ENCODE peak calls at places on chromosomes 2 and 18, in four cellular contexts. P, F, D and H are unnamed samples.
A peak's percentile ranks its signal among the peaks of the same experiment; 100 is the strongest.

GRCh38 chr18:9898792-9899549 is 13.2 kb downstream of the TXNDC2 start:
- DNase-seq in P (peak; percentile 89), F (no peak), D (no peak), H (no peak)

GRCh38 chr2:151085101-151085640 is 176.5 kb downstream of the RBM43 start:
- DNase-seq in P (no peak), F (no peak), D (no peak), H (no peak)

GRCh38 chr2:219252084-219252483 is 959 bp upstream of the TUBA4B start:
- DNase-seq in P (no peak), F (no peak), D (no peak), H (no peak)

GRCh38 chr2:146412625-146413024 is 1432.2 kb upstream of the ACVR2A start:
- DNase-seq in P (peak; percentile 55), F (no peak), D (no peak), H (no peak)

GRCh38 chr2:88123975-88124917 is 3.6 kb downstream of the FABP1 start:
- DNase-seq in P (no peak), F (no peak), D (no peak), H (no peak)

GRCh38 chr2:37681587-37681986 is 10.1 kb upstream of the CDC42EP3 start:
- DNase-seq in P (no peak), F (no peak), D (no peak), H (no peak)

GRCh38 chr2:45242161-45242741 is 233.0 kb upstream of the SIX2 start:
- DNase-seq in P (no peak), F (peak; percentile 22), D (no peak), H (no peak)

GRCh38 chr2:98346259-98347236 is at the start of gene CNGA3:
- DNase-seq in P (peak; percentile 70), F (peak; percentile 18), D (no peak), H (peak; percentile 22)

GRCh38 chr18:28342231-28342630 is 165.3 kb upstream of the CDH2 start:
- DNase-seq in P (no peak), F (no peak), D (no peak), H (no peak)

GRCh38 chr2:72940786-72941185 is 23.5 kb downstream of the EMX1 start:
- DNase-seq in P (peak; percentile 78), F (no peak), D (no peak), H (no peak)

GRCh38 chr2:177363332-177363731 is 29.2 kb upstream of the AGPS start:
- DNase-seq in P (no peak), F (no peak), D (no peak), H (no peak)

DNA sequence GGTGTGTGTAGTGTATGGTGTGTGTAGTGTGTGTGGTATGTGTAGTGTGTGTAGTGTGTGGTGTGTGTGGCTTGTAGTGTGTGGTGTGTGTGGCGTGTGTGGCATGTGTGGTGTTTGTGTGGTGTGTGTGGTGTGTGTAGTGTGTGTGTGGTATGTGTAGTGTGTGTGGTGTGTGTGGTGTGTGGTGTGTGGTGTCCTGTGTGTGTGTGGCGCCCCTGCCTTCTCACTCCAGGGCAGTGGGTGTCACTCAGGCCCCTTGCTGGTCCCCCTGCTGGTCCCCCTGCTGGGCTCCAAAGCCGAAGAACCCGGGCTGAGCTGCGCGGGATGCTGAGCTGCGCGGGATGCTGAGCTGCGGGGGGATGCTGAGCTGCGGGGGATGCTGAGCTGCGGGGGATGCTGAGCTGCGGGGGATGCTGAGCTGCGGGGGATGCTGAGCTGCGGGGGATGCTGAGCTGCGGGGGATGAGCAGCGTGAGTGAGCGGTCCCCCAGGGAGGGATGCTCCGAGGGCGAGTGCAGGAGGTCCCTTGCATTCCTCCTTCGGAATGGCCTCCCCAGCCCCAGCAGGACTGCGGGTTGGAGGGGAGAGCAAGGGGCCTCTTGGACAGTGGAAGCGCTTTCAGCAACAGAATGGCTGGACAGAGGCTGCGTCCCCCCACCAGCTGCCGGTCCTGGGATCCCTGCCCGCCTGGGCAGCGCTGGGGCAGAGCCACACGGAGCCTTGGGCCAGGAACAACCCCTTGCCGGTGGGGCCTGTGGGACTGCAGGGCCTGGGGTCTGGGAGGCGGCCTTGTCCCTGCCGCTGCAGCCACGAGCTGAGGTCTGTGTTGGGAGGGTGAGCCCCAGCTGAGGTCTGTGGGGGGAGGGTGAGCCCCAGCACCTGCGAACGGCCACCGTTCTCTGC is 3.3 kb upstream of the RTP5 start:
- DNase-seq in P (peak; percentile 67), F (no peak), D (no peak), H (no peak)
- H3K4me3 ChIP-seq in P (no peak overlapping the region), F (no peak overlapping the region), D (no peak overlapping the region), H (no peak overlapping the region)

GRCh38 chr2:217974389-217975005 is 28.3 kb downstream of the TNS1 start:
- DNase-seq in P (no peak), F (no peak), D (no peak), H (no peak)

GRCh38 chr2:217972490-217972889 is 30.3 kb downstream of the TNS1 start:
- DNase-seq in P (no peak), F (no peak), D (no peak), H (no peak)

GRCh38 chr2:217972037-217972436 is 30.8 kb downstream of the TNS1 start:
- DNase-seq in P (no peak), F (no peak), D (no peak), H (no peak)

GRCh38 chr2:217971166-217971565 is 31.6 kb downstream of the TNS1 start:
- DNase-seq in P (no peak), F (no peak), D (no peak), H (no peak)

GRCh38 chr2:217973008-217973787 is 29.6 kb downstream of the TNS1 start:
- DNase-seq in P (no peak), F (no peak), D (no peak), H (no peak)
- H3K27ac ChIP-seq in P (no peak overlapping the region), F (peak overlapping the region; percentile 85), D (peak overlapping the region; percentile 46), H (no peak overlapping the region)

GRCh38 chr2:69097148-69097610 is 84.2 kb downstream of the ANTXR1 start:
- DNase-seq in P (no peak), F (no peak), D (no peak), H (no peak)

GRCh38 chr2:69096326-69097095 is 83.5 kb downstream of the ANTXR1 start:
- DNase-seq in P (no peak), F (no peak), D (no peak), H (no peak)

GRCh38 chr2:69100220-69100723 is 87.3 kb downstream of the ANTXR1 start:
- DNase-seq in P (no peak), F (no peak), D (no peak), H (no peak)

GRCh38 chr2:69099541-69099940 is 86.6 kb downstream of the ANTXR1 start:
- DNase-seq in P (no peak), F (no peak), D (no peak), H (no peak)

GRCh38 chr2:69097908-69098655 is 85.1 kb downstream of the ANTXR1 start:
- DNase-seq in P (no peak), F (no peak), D (no peak), H (no peak)
- H3K4me3 ChIP-seq in P (no peak overlapping the region), F (no peak overlapping the region), D (no peak overlapping the region), H (no peak overlapping the region)

GRCh38 chr2:168662651-168663208 is 139.7 kb upstream of the NOSTRIN start:
- DNase-seq in P (no peak), F (no peak), D (no peak), H (no peak)

GRCh38 chr2:168658706-168659105 is 143.7 kb upstream of the NOSTRIN start:
- DNase-seq in P (no peak), F (no peak), D (no peak), H (no peak)

GRCh38 chr2:168663993-168664392 is 138.4 kb upstream of the NOSTRIN start:
- DNase-seq in P (peak; percentile 37), F (no peak), D (no peak), H (no peak)

GRCh38 chr2:168661404-168661869 is 141.0 kb upstream of the NOSTRIN start:
- DNase-seq in P (peak; percentile 96), F (no peak), D (no peak), H (no peak)

GRCh38 chr2:168660859-168661258 is 141.6 kb upstream of the NOSTRIN start:
- DNase-seq in P (peak; percentile 47), F (peak; percentile 36), D (no peak), H (no peak)
- H3K27ac ChIP-seq in P (peak overlapping the region; percentile 50), F (no peak overlapping the region), D (no peak overlapping the region), H (no peak overlapping the region)

GRCh38 chr2:47695800-47696477 is 87.0 kb upstream of the MSH6 start:
- DNase-seq in P (peak; percentile 73), F (no peak), D (no peak), H (no peak)
- H3K4me3 ChIP-seq in P (no peak overlapping the region), F (no peak overlapping the region), D (no peak overlapping the region), H (no peak overlapping the region)

GRCh38 chr18:31497404-31497710 is 620 bp upstream of the DSG2 start:
- DNase-seq in P (no peak), F (no peak), D (no peak), H (no peak)

GRCh38 chr18:31497711-31498449 is at the start of gene DSG2:
- DNase-seq in P (peak; percentile 92), F (peak; percentile 76), D (no peak), H (peak; percentile 1)

GRCh38 chr18:31498450-31499156 is 626 bp downstream of the DSG2 start:
- DNase-seq in P (no peak), F (no peak), D (no peak), H (no peak)

GRCh38 chr18:31500161-31500688 is 2.2 kb downstream of the DSG2 start:
- DNase-seq in P (no peak), F (no peak), D (no peak), H (no peak)

GRCh38 chr18:31499157-31499524 is 1.2 kb downstream of the DSG2 start:
- DNase-seq in P (no peak), F (no peak), D (no peak), H (no peak)
- H3K27ac ChIP-seq in P (no peak overlapping the region), F (no peak overlapping the region), D (no peak overlapping the region), H (no peak overlapping the region)

GRCh38 chr2:182761903-182762302 is 45.8 kb downstream of the DNAJC10 start:
- DNase-seq in P (no peak), F (no peak), D (no peak), H (no peak)
- H3K4me3 ChIP-seq in P (no peak overlapping the region), F (no peak overlapping the region), D (no peak overlapping the region), H (no peak overlapping the region)